ENCODE peak calls at places on chromosome 6, in six cellular contexts. S is choroid plexus epithelial cell; J is stimulated activated CD8-positive, alpha-beta memory T cell treated with anti-CD3 and anti-CD28 coated beads, Interleukin-4, amount 100 ng/mL, for 24 hours; H is NCI-H446; O is GM19239; T is esophagus squamous epithelium. I is an unnamed sample.

GRCh38 chr6:43833223-43833995 is 63.4 kb downstream of the VEGFA start:
- DNase-seq in S (no peak), J (no peak), H (no peak), O (no peak), T (no peak), I (no peak)

GRCh38 chr6:112592159-112592558 is 245.0 kb downstream of the RFPL4B start:
- DNase-seq in S (no peak), J (no peak), H (no peak), O (no peak), T (no peak), I (no peak)

GRCh38 chr6:19873031-19873430 is 35.9 kb downstream of the ID4 start:
- DNase-seq in S (no peak), J (no peak), H (no peak), O (no peak), T (no peak), I (no peak)

GRCh38 chr6:50187212-50188055 is 137.7 kb upstream of the DEFB112 start:
- DNase-seq in S (no peak), J (no peak), H (no peak), O (no peak), T (no peak), I (no peak)

GRCh38 chr6:7540595-7540994 is 876 bp upstream of the DSP start:
- DNase-seq in S (peak), J (no peak), H (no peak), O (no peak), T (no peak), I (no peak)

GRCh38 chr6:100948381-100949133 is 67.4 kb upstream of the ASCC3 start:
- DNase-seq in S (peak), J (no peak), H (no peak), O (no peak), T (no peak), I (no peak)

GRCh38 chr6:129189266-129189665 is 306.3 kb downstream of the LAMA2 start:
- DNase-seq in S (no peak), J (no peak), H (no peak), O (no peak), T (no peak), I (no peak)

GRCh38 chr6:106692112-106692822 is 62.9 kb downstream of the QRSL1 start:
- DNase-seq in S (peak), J (no peak), H (peak), O (no peak), T (no peak), I (no peak)

GRCh38 chr6:19851273-19852089 is 14.3 kb downstream of the ID4 start:
- DNase-seq in S (peak), J (no peak), H (peak), O (peak), T (no peak), I (no peak)

GRCh38 chr6:116277124-116277523 is 2.6 kb downstream of the TSPYL1 start:
- DNase-seq in S (no peak), J (no peak), H (no peak), O (no peak), T (no peak), I (no peak)

GRCh38 chr6:149174962-149175361 is 142.6 kb upstream of the TAB2 start:
- DNase-seq in S (no peak), J (no peak), H (no peak), O (no peak), T (no peak), I (no peak)

GRCh38 chr6:31042801-31043200 is 32.5 kb downstream of the MUC22 start:
- DNase-seq in S (peak), J (peak), H (no peak), O (no peak), T (no peak), I (no peak)

GRCh38 chr6:157716553-157716952 is 106.5 kb upstream of the SNX9 start:
- DNase-seq in S (no peak), J (no peak), H (no peak), O (no peak), T (no peak), I (no peak)

GRCh38 chr6:122454673-122455072 is 16.9 kb downstream of the SERINC1 start:
- DNase-seq in S (no peak), J (no peak), H (no peak), O (no peak), T (no peak), I (no peak)

GRCh38 chr6:105594821-105595220 is 191.9 kb upstream of the PREP start:
- DNase-seq in S (no peak), J (no peak), H (no peak), O (no peak), T (no peak), I (no peak)

GRCh38 chr6:108748959-108749358 is 99.3 kb upstream of the ARMC2 start:
- DNase-seq in S (no peak), J (no peak), H (no peak), O (no peak), T (no peak), I (no peak)

GRCh38 chr6:138555294-138555988 is 56.1 kb upstream of the NHSL1 start:
- DNase-seq in S (no peak), J (no peak), H (no peak), O (no peak), T (no peak), I (no peak)

GRCh38 chr6:27260339-27260738 is 12.8 kb downstream of the PRSS16 start:
- DNase-seq in S (no peak), J (no peak), H (no peak), O (no peak), T (no peak), I (no peak)

GRCh38 chr6:160010067-160010466 is 41.2 kb downstream of the IGF2R start:
- DNase-seq in S (peak), J (no peak), H (no peak), O (no peak), T (no peak), I (no peak)

GRCh38 chr6:131199568-131200272 is 64.5 kb downstream of the AKAP7 start:
- DNase-seq in S (peak), J (peak), H (no peak), O (peak), T (no peak), I (peak)